ENCODE peak calls at places on chromosomes 12 and 14, in eight cellular contexts. S is psoas muscle; J is T-helper 1 cell; Y is astrocyte of the spinal cord; U is neuronal stem cell; A is stimulated activated CD4-positive, alpha-beta T cell treated with anti-CD3 and anti-CD28 coated beads, Interleukin-2, amount 100 ng/mL, for 48 hours; X is AG09309; W is NCI-H82. C is an unnamed sample.

GRCh38 chr12:101855364-101855884 is 22.0 kb upstream of the DRAM1 start:
- DNase-seq in U (no peak), X (no peak), W (no peak), Y (peak; percentile 9), A (no peak), J (no peak), S (no peak), C (no peak)

GRCh38 chr14:101122855-101123129 is 219.3 kb upstream of the RTL1 start:
- DNase-seq in S (no peak), W (no peak), X (no peak), Y (no peak), A (no peak), J (no peak), U (no peak), C (peak; percentile 6)

GRCh38 chr14:78595797-78596196 is 425.6 kb downstream of the NRXN3 start:
- DNase-seq in W (peak; percentile 62), J (no peak), S (no peak), A (no peak), X (no peak), U (peak; percentile 5), Y (no peak), C (no peak)

GRCh38 chr14:23351681-23352505 is 794 bp downstream of the SLC22A17 start:
- DNase-seq in W (peak; percentile 92), J (no peak), U (peak; percentile 41), A (no peak), X (no peak), Y (no peak), S (no peak), C (no peak)

GRCh38 chr14:59438148-59438766 is 26.9 kb downstream of the GPR135 start:
- DNase-seq in J (no peak), A (no peak), U (no peak), X (no peak), Y (peak; percentile 80), S (no peak), W (no peak), C (no peak)

GRCh38 chr14:74483321-74483720 is 9.8 kb downstream of the NPC2 start:
- DNase-seq in J (no peak), Y (no peak), S (no peak), X (no peak), W (no peak), A (no peak), U (no peak), C (no peak)

GRCh38 chr12:13165578-13166120 is 30.9 kb upstream of the EMP1 start:
- DNase-seq in Y (peak; percentile 81), U (no peak), X (no peak), W (no peak), A (peak; percentile 71), S (peak; percentile 65), J (peak; percentile 37), C (peak; percentile 55)

GRCh38 chr12:32947203-32947795 is 50.7 kb upstream of the PKP2 start:
- DNase-seq in J (no peak), W (peak; percentile 47), Y (peak; percentile 27), X (no peak), S (no peak), U (peak; percentile 27), A (no peak), C (no peak)

GRCh38 chr12:110906985-110907384 is 13.4 kb downstream of the MYL2 start:
- DNase-seq in U (no peak), Y (peak; percentile 59), A (no peak), W (no peak), J (no peak), X (no peak), S (no peak), C (no peak)

GRCh38 chr12:127165567-127166392 is 1101.2 kb upstream of the TMEM132C start:
- DNase-seq in A (peak; percentile 76), W (peak; percentile 92), X (peak; percentile 73), U (peak; percentile 90), J (peak; percentile 30), Y (peak; percentile 86), S (peak; percentile 84), C (peak; percentile 53)

GRCh38 chr12:121186826-121187225 is 23.1 kb upstream of the P2RX4 start:
- DNase-seq in A (no peak), W (no peak), S (no peak), U (no peak), J (no peak), Y (no peak), X (no peak), C (no peak)

GRCh38 chr14:99707921-99708320 is 23.8 kb downstream of the CYP46A1 start:
- DNase-seq in A (no peak), W (no peak), S (no peak), Y (no peak), J (no peak), X (no peak), U (no peak), C (no peak)

GRCh38 chr14:89276424-89276975 is 140.5 kb downstream of the FOXN3 start:
- DNase-seq in U (no peak), W (no peak), S (no peak), J (no peak), A (peak; percentile 66), X (no peak), Y (peak; percentile 71), C (no peak)

GRCh38 chr12:32104572-32105355 is 1.9 kb upstream of the BICD1 start:
- DNase-seq in A (no peak), Y (no peak), J (no peak), W (no peak), X (no peak), U (no peak), S (no peak), C (no peak)

GRCh38 chr12:1022032-1022970 is 31.3 kb downstream of the ERC1 start:
- DNase-seq in W (no peak), A (no peak), X (no peak), U (no peak), Y (no peak), J (no peak), S (no peak), C (no peak)

GRCh38 chr14:93008381-93008780 is 85.4 kb downstream of the CHGA start:
- DNase-seq in U (no peak), J (no peak), A (no peak), Y (peak; percentile 29), W (no peak), S (peak; percentile 57), X (no peak), C (peak; percentile 84)

GRCh38 chr14:68444449-68445168 is 348.3 kb downstream of the ZFP36L1 start:
- DNase-seq in A (no peak), Y (peak; percentile 83), J (no peak), X (no peak), S (peak; percentile 30), U (no peak), W (no peak), C (no peak)

GRCh38 chr14:76923422-76924362 is 97.5 kb downstream of the LRRC74A start:
- DNase-seq in U (no peak), A (no peak), Y (no peak), X (no peak), S (no peak), W (no peak), J (no peak), C (no peak)

GRCh38 chr12:132954471-132955048 is 1.5 kb downstream of the ZNF605 start:
- DNase-seq in S (no peak), A (no peak), X (no peak), J (no peak), W (peak; percentile 47), U (no peak), Y (peak; percentile 4), C (no peak)

GRCh38 chr12:51926718-51927117 is 19.4 kb downstream of the ACVRL1 start:
- DNase-seq in X (no peak), Y (no peak), U (no peak), S (no peak), J (peak; percentile 15), W (peak; percentile 58), A (peak; percentile 42), C (no peak)

GRCh38 chr12:27424631-27425230 is 21.8 kb upstream of the SMCO2 start:
- DNase-seq in U (no peak), X (peak; percentile 67), S (no peak), W (peak; percentile 61), A (no peak), Y (peak; percentile 75), J (no peak), C (peak; percentile 15)

GRCh38 chr12:47755655-47756562 is 2.8 kb downstream of the RAPGEF3 start:
- DNase-seq in W (no peak), S (no peak), Y (no peak), X (no peak), A (no peak), J (no peak), U (no peak), C (no peak)

GRCh38 chr14:75432406-75432805 is 4.6 kb downstream of the JDP2 start:
- DNase-seq in Y (no peak), X (no peak), J (no peak), S (no peak), A (no peak), W (no peak), U (no peak), C (no peak)

GRCh38 chr12:24803406-24804245 is 145.3 kb downstream of the BCAT1 start:
- DNase-seq in J (no peak), Y (no peak), U (no peak), X (no peak), W (no peak), A (no peak), S (no peak), C (no peak)

GRCh38 chr14:105123981-105124836 is 44.4 kb downstream of the JAG2 start:
- DNase-seq in J (no peak), W (no peak), X (no peak), S (no peak), A (no peak), U (no peak), Y (no peak), C (peak; percentile 1)

GRCh38 chr12:103930787-103931536 is 752 bp downstream of the HSP90B1 start:
- DNase-seq in Y (peak; percentile 19), X (no peak), J (no peak), S (peak; percentile 35), U (peak; percentile 26), W (peak; percentile 50), A (peak; percentile 18), C (peak; percentile 66)

GRCh38 chr14:93733646-93734045 is 54.6 kb downstream of the PRIMA1 start:
- DNase-seq in A (no peak), S (no peak), W (no peak), Y (no peak), U (no peak), J (no peak), X (no peak), C (peak; percentile 66)

GRCh38 chr12:112352921-112353320 is 29.3 kb downstream of the HECTD4 start:
- DNase-seq in X (no peak), Y (no peak), W (no peak), A (no peak), J (no peak), S (no peak), U (no peak), C (no peak)

C was measured in uterus.